ENCODE peak calls at places on chromosomes 7 and 10, in five cellular contexts. M, P, E, O and T are unnamed samples.

GRCh38 chr7:6556196-6556595 is 4.9 kb upstream of the GRID2IP start:
- DNase-seq in E (no peak), O (no peak), P (no peak), M (peak; percentile 89), T (no peak)

GRCh38 chr7:95596183-95597135 is at the start of gene PDK4:
- DNase-seq in O (no peak), E (peak; percentile 48), M (peak; percentile 92), P (peak; percentile 99), T (peak; percentile 32)

GRCh38 chr7:19094971-19095370 is 22.5 kb downstream of the TWIST1 start:
- DNase-seq in P (no peak), M (no peak), O (no peak), E (no peak), T (no peak)

GRCh38 chr10:24331457-24331856 is 122.5 kb downstream of the KIAA1217 start:
- DNase-seq in P (no peak), O (no peak), E (no peak), M (no peak), T (no peak)

GRCh38 chr7:27922907-27923306 is 182.9 kb downstream of the TAX1BP1 start:
- DNase-seq in E (no peak), P (no peak), M (no peak), O (no peak), T (no peak)

GRCh38 chr10:50788951-50789904 is 49.5 kb downstream of the ASAH2B start:
- DNase-seq in E (no peak), P (no peak), O (no peak), M (no peak), T (no peak)

GRCh38 chr10:44591911-44592310 is 207.0 kb upstream of the CXCL12 start:
- DNase-seq in P (no peak), O (no peak), E (no peak), M (no peak), T (no peak)

GRCh38 chr10:26292058-26292457 is 75.5 kb downstream of the GAD2 start:
- DNase-seq in P (no peak), E (no peak), O (no peak), M (no peak), T (no peak)

GRCh38 chr10:28072573-28072972 is 73.7 kb upstream of the ODAD2 start:
- DNase-seq in M (no peak), P (no peak), O (no peak), E (no peak), T (no peak)

GRCh38 chr10:96664563-96664962 is 55.8 kb downstream of the PIK3AP1 start:
- DNase-seq in P (no peak), M (no peak), E (no peak), O (no peak), T (no peak)

GRCh38 chr10:93991596-93992284 is 2.0 kb upstream of the PLCE1 start:
- DNase-seq in P (peak; percentile 50), O (no peak), M (peak; percentile 84), E (peak; percentile 39), T (no peak)

GRCh38 chr7:1368682-1369571 is 90.3 kb downstream of the MICALL2 start:
- DNase-seq in M (peak; percentile 99), O (peak; percentile 15), E (peak; percentile 39), P (no peak), T (no peak)

GRCh38 chr7:22083711-22084289 is 138.1 kb upstream of the CDCA7L start:
- DNase-seq in O (no peak), E (no peak), P (no peak), M (no peak), T (no peak)

GRCh38 chr7:138477581-138477980 is 17.5 kb downstream of the TRIM24 start:
- DNase-seq in O (no peak), E (no peak), P (no peak), M (no peak), T (no peak)

GRCh38 chr7:128347573-128348147 is 4.0 kb upstream of the RBM28 start:
- DNase-seq in O (peak; percentile 51), P (no peak), E (no peak), M (peak; percentile 78), T (no peak)

GRCh38 chr10:52250562-52250961 is 63.5 kb upstream of the DKK1 start:
- DNase-seq in P (no peak), E (no peak), O (no peak), M (no peak), T (no peak)

GRCh38 chr7:137592232-137592896 is 248.8 kb upstream of the PTN start:
- DNase-seq in M (peak; percentile 89), P (peak; percentile 38), O (no peak), E (peak; percentile 42), T (no peak)

GRCh38 chr7:43592321-43592720 is 9.4 kb downstream of the STK17A start:
- DNase-seq in O (no peak), P (no peak), M (no peak), E (no peak), T (no peak)

GRCh38 chr7:131562941-131563340 is 6.5 kb upstream of the PODXL start:
- DNase-seq in M (no peak), O (no peak), P (no peak), E (no peak), T (no peak)

GRCh38 chr10:5827841-5828240 is 14.6 kb upstream of the GDI2 start:
- DNase-seq in O (no peak), E (no peak), M (no peak), P (no peak), T (no peak)

GRCh38 chr10:79404231-79404609 is 41.2 kb downstream of the ZCCHC24 start:
- DNase-seq in M (peak; percentile 81), P (peak; percentile 83), O (no peak), E (no peak), T (no peak)

GRCh38 chr10:91923371-91924211 is at the start of gene BTAF1:
- DNase-seq in P (peak; percentile 90), E (peak; percentile 65), M (peak; percentile 95), O (peak; percentile 88), T (peak; percentile 91)

GRCh38 chr7:5695037-5695708 is 86.3 kb downstream of the RNF216 start:
- DNase-seq in E (no peak), P (peak; percentile 45), M (no peak), O (peak; percentile 63), T (no peak)

GRCh38 chr10:71832967-71833366 is 18.1 kb downstream of the PSAP start:
- DNase-seq in O (no peak), E (no peak), M (no peak), P (no peak), T (no peak)

GRCh38 chr10:37639200-37639599 is 218.2 kb downstream of the ZNF248 start:
- DNase-seq in P (no peak), E (no peak), M (no peak), O (no peak), T (no peak)

GRCh38 chr7:69968969-69969368 is 370.7 kb downstream of the AUTS2 start:
- DNase-seq in M (no peak), E (no peak), O (no peak), P (no peak), T (no peak)

GRCh38 chr7:5693529-5693928 is 87.9 kb downstream of the RNF216 start:
- DNase-seq in P (peak; percentile 54), O (no peak), M (no peak), E (no peak), T (no peak)

GRCh38 chr7:120981888-120982615 is 6.5 kb upstream of the CPED1 start:
- DNase-seq in M (no peak), P (no peak), E (no peak), O (no peak), T (no peak)

GRCh38 chr10:24208661-24209420 is at the start of gene KIAA1217:
- DNase-seq in P (no peak), M (peak; percentile 89), O (no peak), E (peak; percentile 26), T (no peak)

GRCh38 chr10:104300736-104301292 is 31.8 kb downstream of the GSTO2 start:
- DNase-seq in E (no peak), O (no peak), P (peak; percentile 84), M (no peak), T (no peak)

GRCh38 chr7:50706469-50706937 is 76.2 kb downstream of the GRB10 start:
- DNase-seq in E (no peak), O (no peak), M (no peak), P (no peak), T (no peak)
- TF ChIP-seq CTCF in E (no peak), O (no peak), M (no peak), P (no peak), T (no peak)

GRCh38 chr7:68247566-68247965 is 1250.9 kb downstream of the TYW1 start:
- DNase-seq in E (no peak), P (no peak), O (no peak), M (no peak), T (no peak)

GRCh38 chr7:68246189-68246633 is 1249.6 kb downstream of the TYW1 start:
- DNase-seq in M (peak; percentile 88), E (no peak), O (no peak), P (no peak), T (no peak)

GRCh38 chr7:68249611-68250010 is 1253.0 kb downstream of the TYW1 start:
- DNase-seq in O (no peak), E (no peak), P (no peak), M (no peak), T (no peak)

GRCh38 chr7:68248973-68249372 is 1252.3 kb downstream of the TYW1 start:
- DNase-seq in M (no peak), O (no peak), E (no peak), P (no peak), T (no peak)

DNA sequence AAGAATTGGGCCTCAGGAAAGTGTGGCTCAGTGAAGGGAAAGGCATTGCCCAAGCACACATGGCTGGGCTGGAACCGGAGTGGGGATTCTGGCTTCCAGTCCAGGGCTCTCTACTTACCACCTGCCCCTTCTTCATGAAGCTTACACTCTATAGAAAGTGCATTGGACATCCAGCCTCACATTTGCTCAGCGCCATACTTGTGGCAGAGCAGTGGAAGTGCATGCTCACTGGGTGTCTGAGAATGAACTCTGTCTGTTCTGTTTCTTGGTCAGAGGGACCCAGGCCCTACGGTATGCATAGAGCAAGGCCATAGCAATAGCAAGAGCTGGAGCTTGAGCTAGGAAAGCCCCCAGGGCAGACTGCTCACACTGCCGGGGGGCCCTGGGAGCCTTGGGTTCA is 1253.5 kb downstream of the TYW1 start:
- DNase-seq in E (no peak), O (no peak), P (no peak), M (no peak), T (no peak)
- TF ChIP-seq CTCF in E (peak; percentile 14), O (no peak), P (no peak), M (peak; percentile 37), T (no peak)

GRCh38 chr7:2445047-2445446 is 31.2 kb downstream of the GRIFIN start:
- DNase-seq in E (no peak), P (peak; percentile 41), O (no peak), M (no peak), T (no peak)
- TF ChIP-seq CTCF in E (no peak), P (no peak), O (no peak), M (no peak), T (no peak)

DNA sequence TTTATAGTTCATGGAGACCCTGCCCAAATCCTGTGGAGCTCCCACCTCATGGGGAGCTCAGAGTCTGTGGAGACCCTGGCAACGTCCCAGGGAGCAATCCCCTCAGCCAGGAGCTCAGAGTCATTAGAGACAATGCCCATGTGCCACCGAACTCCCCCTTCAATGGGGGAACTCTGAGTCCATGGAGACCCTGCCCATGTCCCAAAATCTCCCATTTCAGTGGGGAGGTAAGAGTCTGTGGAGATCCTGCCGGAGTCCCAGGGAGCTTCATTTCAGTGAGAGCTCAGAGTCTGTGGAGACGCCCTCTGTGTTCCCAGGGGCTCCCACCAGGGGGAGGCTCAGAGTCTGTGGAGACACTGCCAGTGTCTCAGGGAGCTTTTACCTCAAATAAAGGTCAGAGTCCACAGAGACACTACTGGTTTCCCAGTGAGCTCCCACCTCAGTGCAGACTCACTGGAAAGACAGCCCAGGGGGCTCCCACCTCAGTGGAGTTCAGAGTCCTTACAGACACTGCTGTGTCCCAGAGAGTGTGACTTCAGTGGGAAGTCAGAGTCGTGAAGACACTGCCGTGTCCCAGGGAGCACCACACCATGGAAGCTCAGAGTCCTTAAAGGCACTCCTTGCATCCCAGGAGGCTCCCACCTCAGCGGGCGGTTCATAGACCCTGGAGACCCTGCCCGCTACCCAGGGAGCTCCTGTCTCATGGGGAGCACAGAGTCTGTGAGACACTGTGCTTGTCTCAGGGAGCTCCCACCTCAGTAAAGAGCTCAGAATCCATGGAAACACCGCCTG is 5.0 kb downstream of the MYO1G start:
- DNase-seq in P (no peak), O (peak; percentile 65), M (peak; percentile 90), E (peak; percentile 38), T (no peak)
- TF ChIP-seq CTCF in P (peak; percentile 33), O (peak; percentile 67), M (peak; percentile 85), E (peak; percentile 59), T (no peak)